ENCODE peak calls at places on chromosomes 11 and 22, in seven cellular contexts. One of them, this sample, is unnamed.
A peak's percentile ranks its signal among the peaks of the same experiment; 100 is the strongest.

GRCh38 chr11:46508360-46508759 is 85.5 kb downstream of the AMBRA1 start:
- DNase-seq in body of pancreas: no peak
- DNase-seq in hepatocyte: no peak
- DNase-seq in CD4-positive, alpha-beta T cell: no peak
- DNase-seq in Peyer's patch: no peak
- DNase-seq in heart right ventricle: no peak
- DNase-seq in transverse colon: no peak
- DNase-seq in this sample: no peak

GRCh38 chr11:36471577-36471976 is 38.5 kb downstream of the TRAF6 start:
- DNase-seq in body of pancreas: no peak
- DNase-seq in hepatocyte: no peak
- DNase-seq in CD4-positive, alpha-beta T cell: no peak
- DNase-seq in Peyer's patch: no peak
- DNase-seq in heart right ventricle: no peak
- DNase-seq in transverse colon: no peak
- DNase-seq in this sample: no peak

GRCh38 chr22:22244337-22245250 is at the start of gene VPREB1:
- DNase-seq in body of pancreas: no peak
- DNase-seq in hepatocyte: no peak
- DNase-seq in CD4-positive, alpha-beta T cell: no peak
- DNase-seq in Peyer's patch: peak; percentile 48
- DNase-seq in heart right ventricle: no peak
- DNase-seq in transverse colon: no peak
- DNase-seq in this sample: no peak

GRCh38 chr11:67564230-67564629 is 19.4 kb upstream of the GSTP1 start:
- DNase-seq in body of pancreas: no peak
- DNase-seq in hepatocyte: no peak
- DNase-seq in CD4-positive, alpha-beta T cell: no peak
- DNase-seq in Peyer's patch: no peak
- DNase-seq in heart right ventricle: no peak
- DNase-seq in transverse colon: no peak
- DNase-seq in this sample: no peak

GRCh38 chr11:75386912-75387311 is 12.4 kb upstream of the RPS3 start:
- DNase-seq in body of pancreas: no peak
- DNase-seq in hepatocyte: peak; percentile 48
- DNase-seq in CD4-positive, alpha-beta T cell: no peak
- DNase-seq in Peyer's patch: no peak
- DNase-seq in heart right ventricle: no peak
- DNase-seq in transverse colon: peak; percentile 52
- DNase-seq in this sample: no peak

GRCh38 chr11:111407652-111408051 is 28.6 kb upstream of the POU2AF1 start:
- DNase-seq in body of pancreas: no peak
- DNase-seq in hepatocyte: no peak
- DNase-seq in CD4-positive, alpha-beta T cell: no peak
- DNase-seq in Peyer's patch: no peak
- DNase-seq in heart right ventricle: no peak
- DNase-seq in transverse colon: no peak
- DNase-seq in this sample: no peak

GRCh38 chr11:110430267-110431211 is 791 bp downstream of the FDX1 start:
- DNase-seq in body of pancreas: peak; percentile 52
- DNase-seq in hepatocyte: peak; percentile 59
- DNase-seq in CD4-positive, alpha-beta T cell: no peak
- DNase-seq in Peyer's patch: peak; percentile 46
- DNase-seq in heart right ventricle: peak; percentile 19
- DNase-seq in transverse colon: peak; percentile 61
- DNase-seq in this sample: peak; percentile 71

GRCh38 chr11:22089609-22090008 is 103.3 kb upstream of the ANO5 start:
- DNase-seq in body of pancreas: no peak
- DNase-seq in hepatocyte: no peak
- DNase-seq in CD4-positive, alpha-beta T cell: no peak
- DNase-seq in Peyer's patch: no peak
- DNase-seq in heart right ventricle: no peak
- DNase-seq in transverse colon: no peak
- DNase-seq in this sample: no peak

GRCh38 chr11:11706022-11706421 is 84.2 kb upstream of the GALNT18 start:
- DNase-seq in body of pancreas: no peak
- DNase-seq in hepatocyte: no peak
- DNase-seq in CD4-positive, alpha-beta T cell: no peak
- DNase-seq in Peyer's patch: no peak
- DNase-seq in heart right ventricle: no peak
- DNase-seq in transverse colon: no peak
- DNase-seq in this sample: no peak

GRCh38 chr11:65885231-65885630 is 3.0 kb downstream of the FIBP start:
- DNase-seq in body of pancreas: no peak
- DNase-seq in hepatocyte: no peak
- DNase-seq in CD4-positive, alpha-beta T cell: no peak
- DNase-seq in Peyer's patch: no peak
- DNase-seq in heart right ventricle: no peak
- DNase-seq in transverse colon: peak; percentile 6
- DNase-seq in this sample: no peak

GRCh38 chr11:120179071-120179672 is 31.7 kb upstream of the OAF start:
- DNase-seq in body of pancreas: no peak
- DNase-seq in hepatocyte: no peak
- DNase-seq in CD4-positive, alpha-beta T cell: no peak
- DNase-seq in Peyer's patch: no peak
- DNase-seq in heart right ventricle: no peak
- DNase-seq in transverse colon: no peak
- DNase-seq in this sample: no peak

GRCh38 chr11:74571062-74571399 is 21.4 kb upstream of the POLD3 start:
- DNase-seq in body of pancreas: peak; percentile 64
- DNase-seq in hepatocyte: no peak
- DNase-seq in CD4-positive, alpha-beta T cell: no peak
- DNase-seq in Peyer's patch: no peak
- DNase-seq in heart right ventricle: no peak
- DNase-seq in transverse colon: no peak
- DNase-seq in this sample: no peak

GRCh38 chr11:78773077-78773476 is 198.4 kb upstream of the NARS2 start:
- DNase-seq in body of pancreas: no peak
- DNase-seq in hepatocyte: no peak
- DNase-seq in CD4-positive, alpha-beta T cell: no peak
- DNase-seq in Peyer's patch: no peak
- DNase-seq in heart right ventricle: no peak
- DNase-seq in transverse colon: no peak
- DNase-seq in this sample: no peak

GRCh38 chr11:129917231-129917630 is 21.9 kb upstream of the NFRKB start:
- DNase-seq in body of pancreas: no peak
- DNase-seq in hepatocyte: no peak
- DNase-seq in CD4-positive, alpha-beta T cell: no peak
- DNase-seq in Peyer's patch: no peak
- DNase-seq in heart right ventricle: no peak
- DNase-seq in transverse colon: no peak
- DNase-seq in this sample: no peak

GRCh38 chr22:23722168-23722567 is 28.7 kb downstream of the ZNF70 start:
- DNase-seq in body of pancreas: no peak
- DNase-seq in hepatocyte: no peak
- DNase-seq in CD4-positive, alpha-beta T cell: no peak
- DNase-seq in Peyer's patch: no peak
- DNase-seq in heart right ventricle: no peak
- DNase-seq in transverse colon: no peak
- DNase-seq in this sample: no peak

GRCh38 chr11:9267680-9268079 is 2.5 kb upstream of the DENND5A start:
- DNase-seq in body of pancreas: no peak
- DNase-seq in hepatocyte: no peak
- DNase-seq in CD4-positive, alpha-beta T cell: no peak
- DNase-seq in Peyer's patch: no peak
- DNase-seq in heart right ventricle: no peak
- DNase-seq in transverse colon: no peak
- DNase-seq in this sample: no peak

GRCh38 chr11:65894034-65894591 is 3.6 kb downstream of the CCDC85B start:
- DNase-seq in body of pancreas: no peak
- DNase-seq in hepatocyte: no peak
- DNase-seq in CD4-positive, alpha-beta T cell: no peak
- DNase-seq in Peyer's patch: peak; percentile 70
- DNase-seq in heart right ventricle: peak; percentile 73
- DNase-seq in transverse colon: no peak
- DNase-seq in this sample: peak; percentile 70

GRCh38 chr11:33157103-33158027 is 3.9 kb downstream of the CSTF3 start:
- DNase-seq in body of pancreas: no peak
- DNase-seq in hepatocyte: no peak
- DNase-seq in CD4-positive, alpha-beta T cell: no peak
- DNase-seq in Peyer's patch: no peak
- DNase-seq in heart right ventricle: no peak
- DNase-seq in transverse colon: no peak
- DNase-seq in this sample: no peak

GRCh38 chr22:35205956-35206355 is 51.3 kb upstream of the HMGXB4 start:
- DNase-seq in body of pancreas: no peak
- DNase-seq in hepatocyte: peak; percentile 18
- DNase-seq in CD4-positive, alpha-beta T cell: no peak
- DNase-seq in Peyer's patch: no peak
- DNase-seq in heart right ventricle: no peak
- DNase-seq in transverse colon: no peak
- DNase-seq in this sample: no peak

GRCh38 chr11:111733655-111734088 is 32.5 kb downstream of the PPP2R1B start:
- DNase-seq in body of pancreas: no peak
- DNase-seq in hepatocyte: no peak
- DNase-seq in CD4-positive, alpha-beta T cell: no peak
- DNase-seq in Peyer's patch: no peak
- DNase-seq in heart right ventricle: no peak
- DNase-seq in transverse colon: no peak
- DNase-seq in this sample: no peak

GRCh38 chr11:58726594-58727414 is 4.9 kb downstream of the GLYAT start:
- DNase-seq in body of pancreas: no peak
- DNase-seq in hepatocyte: no peak
- DNase-seq in CD4-positive, alpha-beta T cell: no peak
- DNase-seq in Peyer's patch: no peak
- DNase-seq in heart right ventricle: no peak
- DNase-seq in transverse colon: no peak
- DNase-seq in this sample: no peak

GRCh38 chr11:87369888-87370287 is 332.2 kb downstream of the TMEM135 start:
- DNase-seq in body of pancreas: no peak
- DNase-seq in hepatocyte: no peak
- DNase-seq in CD4-positive, alpha-beta T cell: no peak
- DNase-seq in Peyer's patch: no peak
- DNase-seq in heart right ventricle: no peak
- DNase-seq in transverse colon: no peak
- DNase-seq in this sample: no peak

GRCh38 chr11:68854273-68854958 is 12.7 kb upstream of the CPT1A start:
- DNase-seq in body of pancreas: no peak
- DNase-seq in hepatocyte: no peak
- DNase-seq in CD4-positive, alpha-beta T cell: no peak
- DNase-seq in Peyer's patch: no peak
- DNase-seq in heart right ventricle: no peak
- DNase-seq in transverse colon: no peak
- DNase-seq in this sample: no peak

GRCh38 chr11:3954448-3955298 is 99.2 kb downstream of the STIM1 start:
- DNase-seq in body of pancreas: no peak
- DNase-seq in hepatocyte: no peak
- DNase-seq in CD4-positive, alpha-beta T cell: no peak
- DNase-seq in Peyer's patch: no peak
- DNase-seq in heart right ventricle: no peak
- DNase-seq in transverse colon: no peak
- DNase-seq in this sample: no peak

GRCh38 chr11:109785714-109786113 is 307.5 kb upstream of the ZC3H12C start:
- DNase-seq in body of pancreas: no peak
- DNase-seq in hepatocyte: no peak
- DNase-seq in CD4-positive, alpha-beta T cell: no peak
- DNase-seq in Peyer's patch: no peak
- DNase-seq in heart right ventricle: no peak
- DNase-seq in transverse colon: no peak
- DNase-seq in this sample: no peak

GRCh38 chr22:38513063-38513462 is 7.0 kb upstream of the DDX17 start:
- DNase-seq in body of pancreas: no peak
- DNase-seq in hepatocyte: peak; percentile 36
- DNase-seq in CD4-positive, alpha-beta T cell: peak; percentile 23
- DNase-seq in Peyer's patch: no peak
- DNase-seq in heart right ventricle: no peak
- DNase-seq in transverse colon: peak; percentile 28
- DNase-seq in this sample: no peak
- TF ChIP-seq CTCF in body of pancreas: no peak
- TF ChIP-seq CTCF in hepatocyte: peak; percentile 14
- TF ChIP-seq CTCF in CD4-positive, alpha-beta T cell: peak; percentile 38
- TF ChIP-seq CTCF in Peyer's patch: no peak
- TF ChIP-seq CTCF in heart right ventricle: peak; percentile 36
- TF ChIP-seq CTCF in transverse colon: peak; percentile 25
- TF ChIP-seq CTCF in this sample: no peak

DNA sequence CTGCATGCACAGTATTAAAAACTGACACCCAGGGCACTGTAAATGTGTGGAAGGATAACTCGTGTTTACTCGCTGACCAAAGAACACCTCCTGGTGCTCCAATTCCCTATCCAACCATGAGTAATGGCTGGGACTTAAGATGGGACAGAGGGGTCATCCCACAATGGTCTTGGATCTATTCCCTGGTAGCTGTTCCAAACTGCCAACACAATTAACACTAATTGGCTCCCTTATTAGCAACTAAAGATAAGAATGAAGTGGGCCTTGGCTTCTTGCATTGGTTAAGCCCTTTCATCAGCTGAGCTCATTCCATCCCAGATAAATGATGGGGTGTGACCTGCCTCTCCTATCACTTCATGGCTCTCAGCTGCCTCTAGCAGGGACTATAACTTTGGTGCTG is 1.5 kb upstream of the SIK3 start:
- DNase-seq in body of pancreas: no peak
- DNase-seq in hepatocyte: no peak
- DNase-seq in CD4-positive, alpha-beta T cell: no peak
- DNase-seq in Peyer's patch: no peak
- DNase-seq in heart right ventricle: no peak
- DNase-seq in transverse colon: no peak
- DNase-seq in this sample: no peak
- H3K27ac ChIP-seq in body of pancreas: peak overlapping the region; percentile 98
- H3K27ac ChIP-seq in hepatocyte: peak overlapping the region; percentile 93
- H3K27ac ChIP-seq in CD4-positive, alpha-beta T cell: no peak overlapping the region
- H3K27ac ChIP-seq in Peyer's patch: peak overlapping the region; percentile 97
- H3K27ac ChIP-seq in heart right ventricle: peak overlapping the region; percentile 94
- H3K27ac ChIP-seq in transverse colon: peak overlapping the region; percentile 90
- H3K27ac ChIP-seq in this sample: peak overlapping the region; percentile 90

GRCh38 chr11:82038151-82038550 is 695.5 kb downstream of the FAM181B start:
- DNase-seq in body of pancreas: no peak
- DNase-seq in hepatocyte: no peak
- DNase-seq in CD4-positive, alpha-beta T cell: no peak
- DNase-seq in Peyer's patch: no peak
- DNase-seq in heart right ventricle: no peak
- DNase-seq in transverse colon: no peak
- DNase-seq in this sample: no peak
- TF ChIP-seq CTCF in body of pancreas: no peak
- TF ChIP-seq CTCF in hepatocyte: no peak
- TF ChIP-seq CTCF in CD4-positive, alpha-beta T cell: no peak
- TF ChIP-seq CTCF in Peyer's patch: no peak
- TF ChIP-seq CTCF in heart right ventricle: peak; percentile 11
- TF ChIP-seq CTCF in transverse colon: no peak
- TF ChIP-seq CTCF in this sample: no peak

DNA sequence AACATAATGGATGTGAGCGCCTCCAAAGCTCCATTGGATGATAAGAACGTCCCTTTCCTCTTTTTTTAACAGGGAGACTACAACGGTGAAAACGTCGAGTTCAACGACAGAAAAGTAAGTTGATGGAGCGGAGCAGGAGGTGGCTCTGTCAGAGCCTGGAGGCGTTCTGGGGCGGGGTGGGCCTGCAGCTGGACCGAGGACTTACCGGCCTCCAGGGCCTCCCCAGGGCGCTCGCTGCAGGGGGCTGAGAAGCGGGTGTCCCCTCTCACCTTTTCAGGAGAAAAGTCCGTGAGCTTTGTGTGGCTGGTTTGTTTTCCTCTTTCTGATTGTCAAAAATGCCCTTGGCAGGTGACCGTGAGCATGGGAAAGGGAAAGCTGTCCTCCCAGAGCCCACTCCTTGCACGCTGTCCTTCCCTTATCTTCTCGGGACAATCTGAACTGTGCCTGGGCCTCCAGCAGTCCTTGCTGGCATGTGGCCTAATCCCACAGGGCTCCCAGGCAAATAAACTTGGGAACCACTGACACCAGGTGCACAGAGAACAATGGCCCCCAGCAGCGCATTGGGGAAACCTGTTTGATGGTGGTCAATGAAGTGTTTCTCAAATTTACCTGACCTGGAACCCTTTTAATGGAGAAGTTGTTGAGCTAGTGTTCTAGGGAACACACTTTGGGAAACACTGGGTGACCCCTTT is 38.4 kb downstream of the ANO1 start:
- DNase-seq in body of pancreas: peak; percentile 17
- DNase-seq in hepatocyte: no peak
- DNase-seq in CD4-positive, alpha-beta T cell: no peak
- DNase-seq in Peyer's patch: no peak
- DNase-seq in heart right ventricle: no peak
- DNase-seq in transverse colon: no peak
- DNase-seq in this sample: no peak
- H3K27ac ChIP-seq in body of pancreas: no peak overlapping the region
- H3K27ac ChIP-seq in hepatocyte: no peak overlapping the region
- H3K27ac ChIP-seq in CD4-positive, alpha-beta T cell: no peak overlapping the region
- H3K27ac ChIP-seq in Peyer's patch: no peak overlapping the region
- H3K27ac ChIP-seq in heart right ventricle: no peak overlapping the region
- H3K27ac ChIP-seq in transverse colon: no peak overlapping the region
- H3K27ac ChIP-seq in this sample: peak overlapping the region; percentile 20

This sample was measured in ascending aorta.